ENCODE peak calls at places on chromosomes 13 and 19, in eight cellular contexts. V is GM12878, G is tibial nerve, Y is Peyer's patch, F is transverse colon, B is suprapubic skin, P is heart left ventricle, M is uterus. I is an unnamed sample. For H3K4me1, the result is how much of the 10 kb centered on the place peaks cover.

GRCh38 chr19:17209126-17210036 is 5.8 kb upstream of the USE1 start:
- DNase-seq in V (no peak), G (no peak), Y (peak), F (peak), B (no peak), P (no peak), M (no peak), I (no peak)

GRCh38 chr19:41706741-41707501 is 1.5 kb upstream of the CEACAM5 start:
- DNase-seq in V (peak), G (no peak), Y (peak), F (peak), B (no peak), P (no peak), M (peak), I (no peak)

GRCh38 chr13:87244256-87244870 is 426.8 kb upstream of the SLITRK5 start:
- DNase-seq in V (no peak), G (no peak), Y (no peak), F (no peak), B (no peak), P (no peak), M (no peak), I (no peak)

GRCh38 chr19:51207747-51208146 is 17.1 kb upstream of the CD33 start:
- DNase-seq in V (no peak), G (no peak), Y (no peak), F (no peak), B (no peak), P (no peak), M (no peak), I (no peak)

GRCh38 chr13:106449096-106449495 is 86.4 kb downstream of the EFNB2 start:
- DNase-seq in V (no peak), G (no peak), Y (no peak), F (no peak), B (no peak), P (no peak), M (no peak), I (no peak)

GRCh38 chr13:71861769-71862168 is 5.2 kb downstream of the DACH1 start:
- DNase-seq in V (no peak), G (no peak), Y (no peak), F (no peak), B (no peak), P (no peak), M (no peak), I (no peak)

GRCh38 chr13:35470671-35471465 is 5.6 kb downstream of the MAB21L1 start:
- DNase-seq in V (no peak), G (peak), Y (no peak), F (peak), B (peak), P (peak), M (peak), I (peak)

GRCh38 chr19:48842744-48843162 is 6.5 kb upstream of the HSD17B14 start:
- DNase-seq in V (no peak), G (no peak), Y (peak), F (peak), B (no peak), P (peak), M (peak), I (peak)

GRCh38 chr13:33318744-33319143 is 33.2 kb upstream of the STARD13 start:
- DNase-seq in V (no peak), G (no peak), Y (no peak), F (no peak), B (no peak), P (no peak), M (no peak), I (no peak)

GRCh38 chr13:79776538-79776937 is 295.6 kb downstream of the NDFIP2 start:
- DNase-seq in V (no peak), G (no peak), Y (no peak), F (peak), B (no peak), P (no peak), M (no peak), I (no peak)

GRCh38 chr13:21987793-21988192 is 316.9 kb downstream of the FGF9 start:
- DNase-seq in V (no peak), G (no peak), Y (no peak), F (no peak), B (no peak), P (no peak), M (no peak), I (no peak)

GRCh38 chr19:2973229-2973628 is 4.1 kb upstream of the TLE6 start:
- DNase-seq in V (no peak), G (no peak), Y (no peak), F (no peak), B (peak), P (peak), M (peak), I (no peak)

GRCh38 chr13:108086678-108087077 is 128.7 kb downstream of the LIG4 start:
- DNase-seq in V (no peak), G (no peak), Y (no peak), F (no peak), B (no peak), P (no peak), M (no peak), I (no peak)

GRCh38 chr19:46631481-46631880 is 4.5 kb downstream of the GNG8 start:
- DNase-seq in V (no peak), G (peak), Y (no peak), F (no peak), B (no peak), P (no peak), M (peak), I (peak)

GRCh38 chr13:27353166-27353583 is 71.2 kb upstream of the GTF3A start:
- DNase-seq in V (peak), G (no peak), Y (no peak), F (no peak), B (no peak), P (no peak), M (no peak), I (no peak)

GRCh38 chr13:104641309-104641708 is 1575.1 kb upstream of the SLC10A2 start:
- DNase-seq in V (no peak), G (no peak), Y (no peak), F (no peak), B (no peak), P (no peak), M (no peak), I (no peak)

GRCh38 chr19:8459095-8459494 is 14.3 kb downstream of the HNRNPM start:
- DNase-seq in V (no peak), G (no peak), Y (no peak), F (no peak), B (no peak), P (no peak), M (no peak), I (no peak)

GRCh38 chr13:62583466-62583865 is 1167.8 kb upstream of the PCDH20 start:
- DNase-seq in V (no peak), G (no peak), Y (no peak), F (no peak), B (no peak), P (no peak), M (no peak), I (no peak)

GRCh38 chr19:3407556-3408516 is 41.5 kb downstream of the NFIC start:
- DNase-seq in V (no peak), G (no peak), Y (no peak), F (no peak), B (no peak), P (peak), M (peak), I (peak)

GRCh38 chr13:91652389-91652788 is 254.0 kb downstream of the GPC5 start:
- DNase-seq in V (no peak), G (no peak), Y (no peak), F (no peak), B (no peak), P (no peak), M (no peak), I (no peak)

GRCh38 chr19:40962460-40962961 is 28.6 kb upstream of the CYP2B6 start:
- DNase-seq in V (no peak), G (no peak), Y (no peak), F (no peak), B (no peak), P (no peak), M (no peak), I (peak)

GRCh38 chr19:48659768-48660167 is 13.0 kb downstream of the NTN5 start:
- DNase-seq in V (no peak), G (no peak), Y (no peak), F (no peak), B (no peak), P (no peak), M (no peak), I (no peak)

GRCh38 chr19:13838943-13839192 is 38.1 kb upstream of the NANOS3 start:
- DNase-seq in V (no peak), G (no peak), Y (no peak), F (no peak), B (peak), P (peak), M (peak), I (no peak)

GRCh38 chr13:114258589-114258988 is 22.8 kb upstream of the UPF3A start:
- DNase-seq in V (no peak), G (no peak), Y (no peak), F (peak), B (no peak), P (no peak), M (no peak), I (no peak)

GRCh38 chr13:22114630-22115311 is 443.9 kb downstream of the FGF9 start:
- DNase-seq in V (peak), G (no peak), Y (no peak), F (no peak), B (no peak), P (no peak), M (no peak), I (no peak)

GRCh38 chr19:48403606-48404005 is 10.1 kb downstream of the GRIN2D start:
- DNase-seq in V (no peak), G (no peak), Y (peak), F (peak), B (no peak), P (no peak), M (no peak), I (no peak)

GRCh38 chr13:41199526-41199925 is 5.2 kb upstream of the KBTBD7 start:
- DNase-seq in V (peak), G (no peak), Y (peak), F (no peak), B (no peak), P (no peak), M (no peak), I (no peak)

GRCh38 chr19:19426799-19427198 is 21.3 kb downstream of the GATAD2A start:
- DNase-seq in V (no peak), G (no peak), Y (no peak), F (no peak), B (no peak), P (no peak), M (no peak), I (no peak)

GRCh38 chr19:54165222-54165621 is 5.7 kb upstream of the LENG1 start:
- DNase-seq in V (no peak), G (no peak), Y (no peak), F (no peak), B (no peak), P (no peak), M (no peak), I (no peak)

GRCh38 chr19:54160948-54161347 is 1.4 kb upstream of the LENG1 start:
- DNase-seq in V (no peak), G (no peak), Y (no peak), F (no peak), B (no peak), P (no peak), M (no peak), I (no peak)

GRCh38 chr19:54162241-54162805 is 2.8 kb upstream of the LENG1 start:
- DNase-seq in V (no peak), G (peak), Y (peak), F (peak), B (peak), P (peak), M (peak), I (peak)

GRCh38 chr19:54164369-54165068 is 5.0 kb upstream of the LENG1 start:
- DNase-seq in V (no peak), G (no peak), Y (peak), F (peak), B (no peak), P (no peak), M (no peak), I (peak)

DNA sequence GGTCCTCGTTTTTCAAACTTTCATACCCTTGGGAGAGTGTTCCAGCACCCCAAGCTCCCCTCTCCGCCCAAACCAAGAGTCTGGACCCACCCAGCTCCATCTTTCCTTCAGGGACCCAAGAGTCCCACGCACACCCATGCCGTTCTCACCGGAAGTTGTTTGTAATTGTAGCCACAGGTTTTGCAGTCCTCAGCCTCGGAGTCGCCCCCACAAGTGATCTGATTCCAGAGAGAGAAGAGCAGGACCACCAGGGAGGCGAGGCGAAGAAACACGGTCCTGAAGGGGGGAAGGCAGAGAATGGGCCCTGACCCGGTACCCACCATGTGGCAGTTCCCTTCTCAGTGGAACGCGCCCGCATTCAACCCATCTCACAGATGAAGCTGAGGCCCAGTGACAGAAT is 3.4 kb upstream of the LENG1 start:
- DNase-seq in V (no peak), G (no peak), Y (no peak), F (no peak), B (no peak), P (no peak), M (no peak), I (no peak)
- H3K4me3 ChIP-seq in V (peak), G (no peak), Y (peak), F (peak), B (peak), P (peak), M (no peak), I (peak)

DNA sequence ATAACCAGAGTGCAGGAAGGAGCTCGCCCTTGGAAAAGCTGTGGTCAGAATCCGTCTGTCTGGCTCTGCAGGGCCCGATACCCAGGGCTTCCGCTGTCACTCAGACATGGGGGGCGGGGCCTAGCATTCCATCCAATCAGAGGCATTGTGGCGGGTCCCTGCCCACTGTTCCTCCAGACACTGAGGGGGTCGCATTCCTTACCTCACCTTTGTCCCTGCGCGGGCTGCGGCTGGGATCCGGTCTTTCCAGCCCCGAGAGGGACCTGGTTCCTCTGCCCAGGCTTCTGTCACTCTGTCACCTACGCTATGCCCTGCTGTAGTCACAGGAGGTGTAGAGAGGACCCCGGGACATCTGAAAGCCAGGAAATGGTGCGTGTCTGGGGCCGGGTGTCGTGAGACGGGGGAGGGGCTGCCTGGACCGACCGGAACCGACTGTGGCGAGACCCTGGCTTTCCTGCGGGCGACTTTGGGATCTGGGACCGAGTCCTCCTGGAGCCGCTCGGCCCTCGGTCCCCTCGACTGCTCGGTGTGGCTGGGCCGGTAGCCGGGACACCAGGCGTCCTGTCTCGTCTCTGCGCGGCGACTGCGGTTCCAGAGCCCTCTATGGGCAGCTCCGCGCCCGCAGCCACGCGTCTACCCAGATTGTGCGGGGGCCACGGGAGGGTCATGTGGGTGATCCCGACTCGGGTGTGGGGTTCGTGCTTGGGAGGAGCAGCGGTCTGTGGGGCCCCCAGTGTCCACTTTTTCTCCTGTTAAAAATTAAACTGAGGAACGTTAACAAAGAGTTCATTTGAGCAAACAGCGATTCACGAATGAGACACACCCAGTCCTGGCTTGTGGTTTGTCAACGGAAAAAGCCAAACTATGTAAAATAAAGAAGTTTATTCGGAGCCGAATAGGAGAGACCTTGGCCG is at the start of gene ZNF69:
- DNase-seq in V (no peak), G (peak), Y (peak), F (peak), B (peak), P (peak), M (peak), I (peak)
- TF ChIP-seq POLR2A in V (no peak), G (no peak), Y (peak), F (peak), B (no peak), P (peak), M (no peak), I (peak)

GRCh38 chr13:49997935-49998334 is 1.1 kb downstream of the TRIM13 start:
- DNase-seq in V (no peak), G (no peak), Y (no peak), F (no peak), B (no peak), P (no peak), M (no peak), I (no peak)

GRCh38 chr13:49998714-49999624 is 2.1 kb downstream of the TRIM13 start:
- DNase-seq in V (no peak), G (no peak), Y (no peak), F (no peak), B (no peak), P (no peak), M (no peak), I (no peak)

GRCh38 chr13:49996166-49996915 is 501 bp upstream of the TRIM13 start:
- DNase-seq in V (peak), G (peak), Y (peak), F (peak), B (peak), P (peak), M (peak), I (peak)

GRCh38 chr13:49996951-49997895 is at the start of gene TRIM13:
- DNase-seq in V (peak), G (peak), Y (peak), F (peak), B (peak), P (peak), M (peak), I (peak)

GRCh38 chr13:50001287-50001686 is 4.4 kb downstream of the TRIM13 start:
- DNase-seq in V (no peak), G (no peak), Y (no peak), F (no peak), B (no peak), P (no peak), M (no peak), I (no peak)
- H3K4me1 ChIP-seq in V (under half), G (under half), Y (under half), F (half or more), B (half or more), P (under half), M (under half), I (under half)

DNA sequence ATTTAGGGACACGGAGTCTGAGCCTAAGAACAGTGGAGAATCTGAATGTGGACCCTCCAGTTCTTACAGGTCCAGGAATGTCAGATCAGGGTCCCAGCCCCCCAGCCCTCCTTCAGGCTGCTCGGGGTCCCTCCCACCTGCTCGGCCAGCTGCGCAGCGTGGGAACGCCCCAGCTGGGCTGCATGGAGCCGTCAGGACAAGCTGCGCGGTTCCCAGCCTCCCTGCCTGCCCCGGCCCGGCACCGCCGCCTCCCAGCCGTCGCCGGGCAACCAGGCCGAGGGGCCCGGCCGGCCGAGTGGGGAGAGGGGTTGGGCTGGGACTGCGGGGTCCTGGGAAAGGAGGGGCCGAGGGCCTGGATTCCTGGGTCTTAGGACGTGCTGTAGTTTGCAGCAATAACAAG is 710 bp upstream of the KIRREL2 start:
- DNase-seq in V (no peak), G (no peak), Y (no peak), F (no peak), B (no peak), P (no peak), M (no peak), I (no peak)
- H3K4me3 ChIP-seq in V (no peak), G (no peak), Y (peak), F (no peak), B (peak), P (no peak), M (no peak), I (no peak)

GRCh38 chr13:59950201-59950730 is 213.5 kb downstream of the DIAPH3 start:
- DNase-seq in V (no peak), G (no peak), Y (no peak), F (no peak), B (no peak), P (no peak), M (no peak), I (no peak)

GRCh38 chr13:59946924-59947323 is 216.8 kb downstream of the DIAPH3 start:
- DNase-seq in V (no peak), G (no peak), Y (no peak), F (no peak), B (no peak), P (no peak), M (no peak), I (no peak)

GRCh38 chr13:59951011-59951410 is 212.7 kb downstream of the DIAPH3 start:
- DNase-seq in V (no peak), G (no peak), Y (no peak), F (no peak), B (no peak), P (no peak), M (no peak), I (no peak)

DNA sequence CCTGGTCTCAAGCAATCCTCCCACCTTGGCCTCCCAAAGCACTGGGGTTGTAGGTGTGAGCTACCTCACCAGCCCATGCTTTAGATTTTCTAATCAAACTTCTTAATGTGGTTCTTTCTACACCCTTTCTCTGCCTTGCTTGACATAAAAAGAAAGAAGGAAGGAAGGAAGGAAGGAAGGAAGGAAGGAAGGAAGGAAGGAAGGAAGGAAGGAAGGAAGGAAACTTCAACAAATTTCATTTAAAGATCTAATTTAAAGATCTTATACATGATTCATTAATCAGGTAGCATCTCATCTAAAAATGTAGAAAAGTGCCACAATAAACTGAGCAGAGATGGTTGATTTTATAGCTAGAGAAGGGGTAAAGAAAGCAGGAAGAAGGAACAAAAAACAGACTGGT is 215.0 kb downstream of the DIAPH3 start:
- DNase-seq in V (no peak), G (no peak), Y (no peak), F (no peak), B (no peak), P (no peak), M (no peak), I (no peak)
- TF ChIP-seq POLR2A in V (no peak), G (no peak), Y (no peak), F (no peak), B (no peak), P (no peak), M (no peak), I (no peak)

I was measured in ovary.